ENCODE peak calls at places on chromosomes 13 and 19, in four cellular contexts. K is LoVo; J is stimulated activated CD4-positive, alpha-beta T cell treated with anti-CD3 and anti-CD28 coated beads, Interleukin-1b, Interleukin-23, amount 100 ng/mL, for 24 hours; Q is T-helper 1 cell. R is an unnamed sample.

GRCh38 chr13:75685239-75685697 is 49.1 kb downstream of the LMO7 start:
- DNase-seq in K (no peak), J (no peak), Q (no peak), R (peak)

GRCh38 chr19:18875726-18876125 is 20.2 kb downstream of the CERS1 start:
- DNase-seq in K (no peak), J (no peak), Q (no peak), R (no peak)

GRCh38 chr13:45048890-45049407 is 59.6 kb downstream of the GPALPP1 start:
- DNase-seq in K (no peak), J (no peak), Q (peak), R (no peak)

GRCh38 chr13:27854606-27855005 is 62.3 kb downstream of the GSX1 start:
- DNase-seq in K (no peak), J (no peak), Q (no peak), R (no peak)

GRCh38 chr19:43799502-43800142 is 2.6 kb downstream of the LYPD5 start:
- DNase-seq in K (peak), J (no peak), Q (no peak), R (no peak)

GRCh38 chr19:29002336-29002735 is 210.6 kb downstream of the UQCRFS1 start:
- DNase-seq in K (no peak), J (no peak), Q (no peak), R (no peak)

GRCh38 chr13:113742000-113742441 is 17.0 kb upstream of the TMEM255B start:
- DNase-seq in K (peak), J (no peak), Q (no peak), R (no peak)

GRCh38 chr13:52405369-52405766 is 604 bp downstream of the THSD1 start:
- DNase-seq in K (no peak), J (no peak), Q (no peak), R (no peak)

GRCh38 chr13:111936267-111936925 is 130.6 kb upstream of the SOX1 start:
- DNase-seq in K (no peak), J (no peak), Q (no peak), R (no peak)

GRCh38 chr13:80454245-80454644 is 113.3 kb upstream of the SPRY2 start:
- DNase-seq in K (no peak), J (no peak), Q (no peak), R (no peak)

GRCh38 chr19:47631681-47632446 is 22.9 kb downstream of the BICRA start:
- DNase-seq in K (no peak), J (no peak), Q (no peak), R (no peak)

GRCh38 chr13:109973279-109973678 is 186.9 kb upstream of the IRS2 start:
- DNase-seq in K (no peak), J (no peak), Q (no peak), R (no peak)

GRCh38 chr19:28596561-28597071 is 616.3 kb downstream of the UQCRFS1 start:
- DNase-seq in K (no peak), J (no peak), Q (no peak), R (peak)

GRCh38 chr13:101977475-101977874 is 424.4 kb downstream of the FGF14 start:
- DNase-seq in K (no peak), J (no peak), Q (no peak), R (no peak)

GRCh38 chr19:11180346-11180745 is 17.0 kb downstream of the KANK2 start:
- DNase-seq in K (no peak), J (no peak), Q (no peak), R (no peak)

GRCh38 chr19:7494416-7495098 is 5.7 kb upstream of the PEX11G start:
- DNase-seq in K (no peak), J (no peak), Q (no peak), R (no peak)

GRCh38 chr13:59677966-59678814 is 485.5 kb downstream of the DIAPH3 start:
- DNase-seq in K (peak), J (no peak), Q (peak), R (no peak)

GRCh38 chr13:26742691-26743358 is 17.8 kb downstream of the GPR12 start:
- DNase-seq in K (no peak), J (no peak), Q (no peak), R (no peak)

GRCh38 chr19:55131421-55131820 is 14.0 kb upstream of the PPP1R12C start:
- DNase-seq in K (no peak), J (no peak), Q (no peak), R (no peak)

GRCh38 chr19:46736544-46737274 is 9.1 kb upstream of the FKRP start:
- DNase-seq in K (no peak), J (no peak), Q (no peak), R (no peak)

GRCh38 chr19:33280351-33280921 is 21.9 kb downstream of the CEBPA start:
- DNase-seq in K (no peak), J (peak), Q (peak), R (no peak)

GRCh38 chr19:52248256-52248655 is 21.1 kb upstream of the ZNF766 start:
- DNase-seq in K (peak), J (peak), Q (peak), R (no peak)

GRCh38 chr19:373391-374182 is 29.0 kb upstream of the MIER2 start:
- DNase-seq in K (no peak), J (no peak), Q (no peak), R (no peak)

GRCh38 chr13:43368003-43368402 is 344.6 kb downstream of the DNAJC15 start:
- DNase-seq in K (peak), J (no peak), Q (peak), R (no peak)

GRCh38 chr19:34506026-34506370 is 24.4 kb downstream of the WTIP start:
- DNase-seq in K (no peak), J (no peak), Q (no peak), R (no peak)

GRCh38 chr13:75787249-75787940 is 151.3 kb downstream of the LMO7 start:
- DNase-seq in K (no peak), J (no peak), Q (no peak), R (no peak)

GRCh38 chr19:862529-863304 is 3.3 kb downstream of the CFD start:
- DNase-seq in K (no peak), J (peak), Q (peak), R (no peak)

GRCh38 chr19:18419195-18419698 is at the start of gene SSBP4:
- DNase-seq in K (peak), J (peak), Q (peak), R (peak)

GRCh38 chr19:45998834-45999233 is 3.6 kb downstream of the CCDC61 start:
- DNase-seq in K (no peak), J (no peak), Q (no peak), R (no peak)

GRCh38 chr13:37642201-37642600 is 43.6 kb upstream of the POSTN start:
- DNase-seq in K (no peak), J (no peak), Q (no peak), R (no peak)

GRCh38 chr19:47097396-47098217 is 16.0 kb downstream of the ZC3H4 start:
- DNase-seq in K (no peak), J (no peak), Q (no peak), R (no peak)

R was measured in NCI-H774.